ENCODE peak calls at places on chromosome 17, in five cellular contexts. F is GM12865, B is ascending aorta, D is epithelial cell of proximal tubule, R is psoas muscle. W is an unnamed sample.

GRCh38 chr17:55693244-55694216 is 29.1 kb downstream of the TMEM100 start:
- DNase-seq in F (no peak), B (no peak), D (no peak), R (peak; percentile 37), W (no peak)

GRCh38 chr17:78980624-78980972 is 875 bp upstream of the LGALS3BP start:
- DNase-seq in F (no peak), B (no peak), D (no peak), R (no peak), W (no peak)

GRCh38 chr17:65627892-65628622 is 66.6 kb upstream of the AXIN2 start:
- DNase-seq in F (no peak), B (no peak), D (no peak), R (peak; percentile 21), W (no peak)

GRCh38 chr17:80104321-80104955 is 3.1 kb downstream of the GAA start:
- DNase-seq in F (no peak), B (no peak), D (no peak), R (no peak), W (no peak)

GRCh38 chr17:1518410-1518809 is 2.0 kb upstream of the INPP5K start:
- DNase-seq in F (no peak), B (no peak), D (no peak), R (no peak), W (no peak)

GRCh38 chr17:64242633-64243032 is 20.4 kb downstream of the TEX2 start:
- DNase-seq in F (no peak), B (no peak), D (no peak), R (no peak), W (no peak)

GRCh38 chr17:38325221-38325851 is 18.4 kb downstream of the GPR179 start:
- DNase-seq in F (no peak), B (no peak), D (no peak), R (no peak), W (no peak)

GRCh38 chr17:33218657-33219298 is 74.3 kb downstream of the ASIC2 start:
- DNase-seq in F (no peak), B (no peak), D (no peak), R (no peak), W (no peak)

GRCh38 chr17:63993368-63993990 is 4.7 kb upstream of the PRR29 start:
- DNase-seq in F (peak; percentile 23), B (no peak), D (no peak), R (no peak), W (no peak)

GRCh38 chr17:59859444-59860025 is 33.2 kb downstream of the TUBD1 start:
- DNase-seq in F (peak; percentile 55), B (no peak), D (no peak), R (no peak), W (peak; percentile 15)

GRCh38 chr17:11363575-11363974 is 122.6 kb downstream of the SHISA6 start:
- DNase-seq in F (no peak), B (no peak), D (no peak), R (no peak), W (no peak)

GRCh38 chr17:4234406-4234805 is 29.4 kb downstream of the ANKFY1 start:
- DNase-seq in F (no peak), B (no peak), D (no peak), R (no peak), W (no peak)

GRCh38 chr17:79444226-79444625 is 166.6 kb downstream of the RBFOX3 start:
- DNase-seq in F (no peak), B (no peak), D (no peak), R (no peak), W (no peak)

GRCh38 chr17:65712383-65713267 is 151.2 kb upstream of the AXIN2 start:
- DNase-seq in F (peak; percentile 32), B (no peak), D (no peak), R (no peak), W (no peak)

GRCh38 chr17:70184770-70185169 is 15.4 kb downstream of the KCNJ2 start:
- DNase-seq in F (no peak), B (no peak), D (peak; percentile 43), R (no peak), W (no peak)

GRCh38 chr17:47701603-47702002 is 7.6 kb downstream of the TBKBP1 start:
- DNase-seq in F (no peak), B (no peak), D (no peak), R (no peak), W (no peak)

GRCh38 chr17:16075949-16076348 is 76.3 kb downstream of the TTC19 start:
- DNase-seq in F (no peak), B (no peak), D (no peak), R (no peak), W (no peak)

GRCh38 chr17:80892900-80893603 is 98.6 kb upstream of the CHMP6 start:
- DNase-seq in F (no peak), B (no peak), D (no peak), R (peak; percentile 71), W (no peak)

GRCh38 chr17:42527932-42528331 is 8.1 kb upstream of the NAGLU start:
- DNase-seq in F (no peak), B (no peak), D (no peak), R (no peak), W (no peak)

GRCh38 chr17:80474933-80475915 is 1.2 kb downstream of the NPTX1 start:
- DNase-seq in F (no peak), B (no peak), D (no peak), R (no peak), W (peak; percentile 54)

GRCh38 chr17:66233023-66233753 is 4.0 kb upstream of the APOH start:
- DNase-seq in F (no peak), B (no peak), D (no peak), R (no peak), W (no peak)

GRCh38 chr17:78458739-78459335 is 80.4 kb downstream of the PGS1 start:
- DNase-seq in F (no peak), B (no peak), D (no peak), R (no peak), W (no peak)

GRCh38 chr17:32451879-32452278 is 7.6 kb downstream of the PSMD11 start:
- DNase-seq in F (no peak), B (no peak), D (no peak), R (no peak), W (no peak)

GRCh38 chr17:80558046-80558445 is 13.4 kb downstream of the RPTOR start:
- DNase-seq in F (peak; percentile 8), B (no peak), D (no peak), R (no peak), W (no peak)

GRCh38 chr17:39739020-39739884 is 1.5 kb downstream of the GRB7 start:
- DNase-seq in F (no peak), B (no peak), D (peak; percentile 29), R (no peak), W (no peak)

GRCh38 chr17:61225178-61225577 is 174.5 kb upstream of the TBX2 start:
- DNase-seq in F (no peak), B (no peak), D (no peak), R (no peak), W (no peak)
- TF ChIP-seq CTCF in F (no peak), B (no peak), D (no peak), R (no peak), W (no peak)

GRCh38 chr17:7186241-7186640 is 7.1 kb upstream of the ASGR1 start:
- DNase-seq in F (no peak), B (no peak), D (no peak), R (no peak), W (no peak)
- TF ChIP-seq CTCF in F (peak; percentile 29), B (no peak), D (peak; percentile 39), R (no peak), W (peak; percentile 15)

GRCh38 chr17:35117984-35118383 is 1.7 kb downstream of the RAD51D start:
- DNase-seq in F (peak; percentile 72), B (no peak), D (peak; percentile 3), R (no peak), W (peak; percentile 49)
- TF ChIP-seq CTCF in F (peak; percentile 46), B (no peak), D (peak; percentile 66), R (no peak), W (peak; percentile 50)

GRCh38 chr17:75182319-75182568 is 515 bp downstream of the SUMO2 start:
- DNase-seq in F (no peak), B (no peak), D (no peak), R (no peak), W (no peak)
- TF ChIP-seq CTCF in F (no peak), B (no peak), D (no peak), R (no peak), W (no peak)

GRCh38 chr17:75684249-75684648 is 17.1 kb downstream of the SAP30BP start:
- DNase-seq in F (no peak), B (no peak), D (no peak), R (no peak), W (no peak)
- TF ChIP-seq CTCF in F (no peak), B (no peak), D (no peak), R (no peak), W (no peak)

GRCh38 chr17:17661834-17662233 is 19.4 kb upstream of the RAI1 start:
- DNase-seq in F (no peak), B (no peak), D (no peak), R (no peak), W (no peak)
- TF ChIP-seq CTCF in F (no peak), B (no peak), D (peak; percentile 31), R (no peak), W (peak; percentile 5)

GRCh38 chr17:28645576-28645939 is 600 bp upstream of the BLTP2 start:
- DNase-seq in F (no peak), B (no peak), D (no peak), R (no peak), W (no peak)

GRCh38 chr17:28643979-28644781 is 778 bp downstream of the BLTP2 start:
- DNase-seq in F (peak; percentile 71), B (no peak), D (no peak), R (peak; percentile 42), W (peak; percentile 64)

GRCh38 chr17:28641579-28641978 is 3.4 kb downstream of the BLTP2 start:
- DNase-seq in F (no peak), B (no peak), D (no peak), R (no peak), W (no peak)

GRCh38 chr17:28646039-28646754 is 1.2 kb upstream of the BLTP2 start:
- DNase-seq in F (no peak), B (no peak), D (no peak), R (no peak), W (no peak)

DNA sequence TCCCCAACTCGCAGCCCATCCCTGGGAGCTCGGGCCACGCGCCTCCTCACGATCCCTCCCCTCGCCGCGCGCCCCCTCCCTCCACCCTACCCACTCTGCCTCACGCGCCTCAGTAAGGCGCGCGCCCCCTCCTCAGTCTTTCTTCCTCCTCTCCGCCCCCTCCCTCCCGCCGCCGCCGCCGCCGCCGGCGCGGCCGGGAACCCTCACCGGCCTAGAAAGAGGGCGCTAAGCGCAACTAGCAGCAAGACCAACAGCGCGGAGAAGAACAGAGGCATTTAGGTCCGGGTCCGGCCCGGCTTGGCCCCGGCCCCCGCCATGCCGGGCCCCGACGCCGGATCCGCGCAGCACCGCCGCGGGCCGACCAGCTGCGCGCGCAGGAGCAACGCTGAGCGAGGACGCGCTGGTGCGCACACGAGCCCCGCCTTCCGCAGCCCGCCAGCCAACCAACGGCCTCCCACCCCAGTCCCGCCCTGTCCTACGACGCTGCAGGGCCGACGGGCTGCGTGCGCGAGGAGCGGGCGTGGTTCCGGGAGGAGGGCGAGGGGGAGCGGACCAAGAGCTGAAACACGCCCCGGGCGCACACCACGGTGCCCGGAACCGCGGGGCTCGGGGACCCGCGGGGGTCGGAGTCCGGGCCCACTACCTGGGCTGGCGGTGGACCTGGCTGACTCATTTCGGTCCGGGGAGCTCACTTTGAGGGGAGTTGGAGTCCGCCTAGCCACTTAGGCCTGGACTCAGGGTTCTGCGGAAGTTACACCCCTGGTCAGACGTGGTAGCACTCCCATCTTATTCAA is at the start of gene BLTP2:
- DNase-seq in F (peak; percentile 98), B (peak; percentile 81), D (no peak), R (peak; percentile 97), W (peak; percentile 99)
- TF ChIP-seq CTCF in F (no peak), B (no peak), D (no peak), R (peak; percentile 13), W (no peak)

GRCh38 chr17:49548506-49549310 is 27.0 kb upstream of the NXPH3 start:
- DNase-seq in F (peak; percentile 47), B (no peak), D (no peak), R (no peak), W (peak; percentile 59)
- TF ChIP-seq CTCF in F (peak; percentile 50), B (peak; percentile 43), D (peak; percentile 87), R (peak; percentile 65), W (peak; percentile 72)